ENCODE peak calls at places on chromosomes 3 and 15, in six cellular contexts. One of them, this sample, is unnamed. For H3K9me3, the result is how much of the 10 kb centered on the place peaks cover.

GRCh38 chr3:53149006-53149690 is 11.9 kb upstream of the PRKCD start:
- DNase-seq in lower lobe of right lung: peak
- DNase-seq in thoracic aorta: no peak
- DNase-seq in spleen: no peak
- DNase-seq in cardiac muscle cell: no peak
- DNase-seq in CD8-positive, alpha-beta memory T cell: no peak
- DNase-seq in this sample: no peak

GRCh38 chr3:54822206-54822605 is 105.7 kb downstream of the LRTM1 start:
- DNase-seq in lower lobe of right lung: no peak
- DNase-seq in thoracic aorta: no peak
- DNase-seq in spleen: no peak
- DNase-seq in cardiac muscle cell: peak
- DNase-seq in CD8-positive, alpha-beta memory T cell: no peak
- DNase-seq in this sample: no peak

GRCh38 chr3:119240101-119240581 is 537 bp downstream of the B4GALT4 start:
- DNase-seq in lower lobe of right lung: no peak
- DNase-seq in thoracic aorta: no peak
- DNase-seq in spleen: no peak
- DNase-seq in cardiac muscle cell: peak
- DNase-seq in CD8-positive, alpha-beta memory T cell: no peak
- DNase-seq in this sample: no peak

GRCh38 chr3:129305592-129306091 is 27.0 kb downstream of the HMCES start:
- DNase-seq in lower lobe of right lung: peak
- DNase-seq in thoracic aorta: peak
- DNase-seq in spleen: peak
- DNase-seq in cardiac muscle cell: peak
- DNase-seq in CD8-positive, alpha-beta memory T cell: no peak
- DNase-seq in this sample: no peak

GRCh38 chr3:196207159-196207832 is 3.9 kb downstream of the ZDHHC19 start:
- DNase-seq in lower lobe of right lung: peak
- DNase-seq in thoracic aorta: no peak
- DNase-seq in spleen: peak
- DNase-seq in cardiac muscle cell: no peak
- DNase-seq in CD8-positive, alpha-beta memory T cell: no peak
- DNase-seq in this sample: no peak

GRCh38 chr3:39154323-39155021 is 1.1 kb upstream of the CSRNP1 start:
- DNase-seq in lower lobe of right lung: no peak
- DNase-seq in thoracic aorta: no peak
- DNase-seq in spleen: peak
- DNase-seq in cardiac muscle cell: no peak
- DNase-seq in CD8-positive, alpha-beta memory T cell: no peak
- DNase-seq in this sample: peak

GRCh38 chr3:122628567-122628966 is 51.1 kb downstream of the PARP15 start:
- DNase-seq in lower lobe of right lung: no peak
- DNase-seq in thoracic aorta: no peak
- DNase-seq in spleen: no peak
- DNase-seq in cardiac muscle cell: no peak
- DNase-seq in CD8-positive, alpha-beta memory T cell: no peak
- DNase-seq in this sample: no peak

GRCh38 chr3:150348500-150348899 is 59.6 kb upstream of the TSC22D2 start:
- DNase-seq in lower lobe of right lung: no peak
- DNase-seq in thoracic aorta: no peak
- DNase-seq in spleen: no peak
- DNase-seq in cardiac muscle cell: peak
- DNase-seq in CD8-positive, alpha-beta memory T cell: no peak
- DNase-seq in this sample: peak

GRCh38 chr15:80550910-80551265 is 144.2 kb upstream of the ABHD17C start:
- DNase-seq in lower lobe of right lung: no peak
- DNase-seq in thoracic aorta: no peak
- DNase-seq in spleen: no peak
- DNase-seq in cardiac muscle cell: peak
- DNase-seq in CD8-positive, alpha-beta memory T cell: no peak
- DNase-seq in this sample: no peak

GRCh38 chr3:155292133-155292532 is 1.4 kb downstream of the STRIT1 start:
- DNase-seq in lower lobe of right lung: no peak
- DNase-seq in thoracic aorta: no peak
- DNase-seq in spleen: no peak
- DNase-seq in cardiac muscle cell: peak
- DNase-seq in CD8-positive, alpha-beta memory T cell: no peak
- DNase-seq in this sample: no peak

GRCh38 chr3:46710671-46711295 is 6.9 kb downstream of the PRSS50 start:
- DNase-seq in lower lobe of right lung: peak
- DNase-seq in thoracic aorta: no peak
- DNase-seq in spleen: no peak
- DNase-seq in cardiac muscle cell: no peak
- DNase-seq in CD8-positive, alpha-beta memory T cell: no peak
- DNase-seq in this sample: peak

GRCh38 chr3:169091196-169091595 is 572.3 kb downstream of the MECOM start:
- DNase-seq in lower lobe of right lung: no peak
- DNase-seq in thoracic aorta: no peak
- DNase-seq in spleen: no peak
- DNase-seq in cardiac muscle cell: peak
- DNase-seq in CD8-positive, alpha-beta memory T cell: no peak
- DNase-seq in this sample: no peak

GRCh38 chr15:79431636-79432344 is at the start of gene MINAR1:
- DNase-seq in lower lobe of right lung: no peak
- DNase-seq in thoracic aorta: no peak
- DNase-seq in spleen: no peak
- DNase-seq in cardiac muscle cell: peak
- DNase-seq in CD8-positive, alpha-beta memory T cell: no peak
- DNase-seq in this sample: no peak

GRCh38 chr3:187183210-187183862 is 13.9 kb upstream of the RTP1 start:
- DNase-seq in lower lobe of right lung: no peak
- DNase-seq in thoracic aorta: no peak
- DNase-seq in spleen: no peak
- DNase-seq in cardiac muscle cell: no peak
- DNase-seq in CD8-positive, alpha-beta memory T cell: no peak
- DNase-seq in this sample: no peak

GRCh38 chr15:43071451-43071850 is 34.4 kb downstream of the UBR1 start:
- DNase-seq in lower lobe of right lung: no peak
- DNase-seq in thoracic aorta: no peak
- DNase-seq in spleen: no peak
- DNase-seq in cardiac muscle cell: no peak
- DNase-seq in CD8-positive, alpha-beta memory T cell: no peak
- DNase-seq in this sample: no peak

GRCh38 chr15:29792426-29793159 is 29.7 kb downstream of the TJP1 start:
- DNase-seq in lower lobe of right lung: no peak
- DNase-seq in thoracic aorta: no peak
- DNase-seq in spleen: no peak
- DNase-seq in cardiac muscle cell: peak
- DNase-seq in CD8-positive, alpha-beta memory T cell: no peak
- DNase-seq in this sample: no peak

GRCh38 chr3:53092942-53093341 is 37.3 kb downstream of the RFT1 start:
- DNase-seq in lower lobe of right lung: no peak
- DNase-seq in thoracic aorta: no peak
- DNase-seq in spleen: peak
- DNase-seq in cardiac muscle cell: peak
- DNase-seq in CD8-positive, alpha-beta memory T cell: no peak
- DNase-seq in this sample: no peak

GRCh38 chr15:101162701-101163483 is 89.0 kb downstream of the CHSY1 start:
- DNase-seq in lower lobe of right lung: peak
- DNase-seq in thoracic aorta: no peak
- DNase-seq in spleen: peak
- DNase-seq in cardiac muscle cell: peak
- DNase-seq in CD8-positive, alpha-beta memory T cell: no peak
- DNase-seq in this sample: no peak

GRCh38 chr3:125055165-125055912 is 458 bp downstream of the HEG1 start:
- DNase-seq in lower lobe of right lung: no peak
- DNase-seq in thoracic aorta: no peak
- DNase-seq in spleen: peak
- DNase-seq in cardiac muscle cell: peak
- DNase-seq in CD8-positive, alpha-beta memory T cell: peak
- DNase-seq in this sample: no peak

GRCh38 chr3:148230473-148230872 is 467.2 kb upstream of the AGTR1 start:
- DNase-seq in lower lobe of right lung: no peak
- DNase-seq in thoracic aorta: no peak
- DNase-seq in spleen: no peak
- DNase-seq in cardiac muscle cell: no peak
- DNase-seq in CD8-positive, alpha-beta memory T cell: no peak
- DNase-seq in this sample: no peak

GRCh38 chr3:44058022-44058867 is 183.4 kb upstream of the TOPAZ1 start:
- DNase-seq in lower lobe of right lung: no peak
- DNase-seq in thoracic aorta: no peak
- DNase-seq in spleen: peak
- DNase-seq in cardiac muscle cell: peak
- DNase-seq in CD8-positive, alpha-beta memory T cell: no peak
- DNase-seq in this sample: no peak

GRCh38 chr3:5298453-5298852 is 110.9 kb downstream of the EDEM1 start:
- DNase-seq in lower lobe of right lung: no peak
- DNase-seq in thoracic aorta: no peak
- DNase-seq in spleen: no peak
- DNase-seq in cardiac muscle cell: no peak
- DNase-seq in CD8-positive, alpha-beta memory T cell: no peak
- DNase-seq in this sample: no peak

GRCh38 chr3:38603731-38604131 is 45.8 kb downstream of the SCN5A start:
- DNase-seq in lower lobe of right lung: peak
- DNase-seq in thoracic aorta: no peak
- DNase-seq in spleen: peak
- DNase-seq in cardiac muscle cell: no peak
- DNase-seq in CD8-positive, alpha-beta memory T cell: no peak
- DNase-seq in this sample: peak

GRCh38 chr3:164040991-164041390 is 1037.3 kb downstream of the SI start:
- DNase-seq in lower lobe of right lung: no peak
- DNase-seq in thoracic aorta: no peak
- DNase-seq in spleen: no peak
- DNase-seq in cardiac muscle cell: no peak
- DNase-seq in CD8-positive, alpha-beta memory T cell: no peak
- DNase-seq in this sample: no peak

GRCh38 chr15:57424628-57425405 is 48.5 kb downstream of the CGNL1 start:
- DNase-seq in lower lobe of right lung: no peak
- DNase-seq in thoracic aorta: no peak
- DNase-seq in spleen: no peak
- DNase-seq in cardiac muscle cell: no peak
- DNase-seq in CD8-positive, alpha-beta memory T cell: no peak
- DNase-seq in this sample: no peak

GRCh38 chr15:51726302-51727073 is 11.0 kb downstream of the LYSMD2 start:
- DNase-seq in lower lobe of right lung: no peak
- DNase-seq in thoracic aorta: no peak
- DNase-seq in spleen: no peak
- DNase-seq in cardiac muscle cell: peak
- DNase-seq in CD8-positive, alpha-beta memory T cell: no peak
- DNase-seq in this sample: no peak

GRCh38 chr3:4582634-4583033 is 89.5 kb downstream of the ITPR1 start:
- DNase-seq in lower lobe of right lung: no peak
- DNase-seq in thoracic aorta: no peak
- DNase-seq in spleen: no peak
- DNase-seq in cardiac muscle cell: peak
- DNase-seq in CD8-positive, alpha-beta memory T cell: no peak
- DNase-seq in this sample: no peak

GRCh38 chr15:66748320-66748779 is 46.3 kb downstream of the SMAD6 start:
- DNase-seq in lower lobe of right lung: no peak
- DNase-seq in thoracic aorta: no peak
- DNase-seq in spleen: no peak
- DNase-seq in cardiac muscle cell: peak
- DNase-seq in CD8-positive, alpha-beta memory T cell: no peak
- DNase-seq in this sample: no peak

GRCh38 chr3:150681037-150681436 is 22.7 kb downstream of the ERICH6 start:
- DNase-seq in lower lobe of right lung: no peak
- DNase-seq in thoracic aorta: no peak
- DNase-seq in spleen: no peak
- DNase-seq in cardiac muscle cell: no peak
- DNase-seq in CD8-positive, alpha-beta memory T cell: no peak
- DNase-seq in this sample: no peak

GRCh38 chr3:153614563-153614962 is 452.5 kb downstream of the RAP2B start:
- DNase-seq in lower lobe of right lung: no peak
- DNase-seq in thoracic aorta: no peak
- DNase-seq in spleen: no peak
- DNase-seq in cardiac muscle cell: peak
- DNase-seq in CD8-positive, alpha-beta memory T cell: no peak
- DNase-seq in this sample: no peak

GRCh38 chr15:42605281-42605744 is 29.9 kb downstream of the STARD9 start:
- DNase-seq in lower lobe of right lung: no peak
- DNase-seq in thoracic aorta: no peak
- DNase-seq in spleen: no peak
- DNase-seq in cardiac muscle cell: peak
- DNase-seq in CD8-positive, alpha-beta memory T cell: no peak
- DNase-seq in this sample: no peak

GRCh38 chr3:105827959-105828358 is 40.9 kb downstream of the CBLB start:
- DNase-seq in lower lobe of right lung: no peak
- DNase-seq in thoracic aorta: no peak
- DNase-seq in spleen: no peak
- DNase-seq in cardiac muscle cell: peak
- DNase-seq in CD8-positive, alpha-beta memory T cell: no peak
- DNase-seq in this sample: no peak

GRCh38 chr3:63400259-63400860 is 122.3 kb downstream of the SYNPR start:
- DNase-seq in lower lobe of right lung: no peak
- DNase-seq in thoracic aorta: no peak
- DNase-seq in spleen: no peak
- DNase-seq in cardiac muscle cell: peak
- DNase-seq in CD8-positive, alpha-beta memory T cell: no peak
- DNase-seq in this sample: no peak

GRCh38 chr3:182382112-182382857 is 411.0 kb upstream of the ATP11B start:
- DNase-seq in lower lobe of right lung: no peak
- DNase-seq in thoracic aorta: no peak
- DNase-seq in spleen: no peak
- DNase-seq in cardiac muscle cell: no peak
- DNase-seq in CD8-positive, alpha-beta memory T cell: no peak
- DNase-seq in this sample: no peak

GRCh38 chr3:10627884-10628572 is 122.6 kb upstream of the ATP2B2 start:
- DNase-seq in lower lobe of right lung: no peak
- DNase-seq in thoracic aorta: no peak
- DNase-seq in spleen: no peak
- DNase-seq in cardiac muscle cell: no peak
- DNase-seq in CD8-positive, alpha-beta memory T cell: no peak
- DNase-seq in this sample: no peak

GRCh38 chr3:157274644-157275137 is 114.7 kb upstream of the CCNL1 start:
- DNase-seq in lower lobe of right lung: no peak
- DNase-seq in thoracic aorta: no peak
- DNase-seq in spleen: no peak
- DNase-seq in cardiac muscle cell: no peak
- DNase-seq in CD8-positive, alpha-beta memory T cell: no peak
- DNase-seq in this sample: no peak
- H3K27ac ChIP-seq in lower lobe of right lung: no peak
- H3K27ac ChIP-seq in thoracic aorta: no peak
- H3K27ac ChIP-seq in spleen: no peak
- H3K27ac ChIP-seq in cardiac muscle cell: no peak
- H3K27ac ChIP-seq in CD8-positive, alpha-beta memory T cell: no peak
- H3K27ac ChIP-seq in this sample: no peak

GRCh38 chr15:99634576-99634975 is 68.8 kb downstream of the MEF2A start:
- DNase-seq in lower lobe of right lung: no peak
- DNase-seq in thoracic aorta: no peak
- DNase-seq in spleen: no peak
- DNase-seq in cardiac muscle cell: no peak
- DNase-seq in CD8-positive, alpha-beta memory T cell: no peak
- DNase-seq in this sample: no peak
- H3K9me3 ChIP-seq in lower lobe of right lung: under half
- H3K9me3 ChIP-seq in thoracic aorta: under half
- H3K9me3 ChIP-seq in spleen: under half
- H3K9me3 ChIP-seq in cardiac muscle cell: under half
- H3K9me3 ChIP-seq in CD8-positive, alpha-beta memory T cell: under half
- H3K9me3 ChIP-seq in this sample: under half

GRCh38 chr3:30628188-30628930 is 22.0 kb downstream of the TGFBR2 start:
- DNase-seq in lower lobe of right lung: no peak
- DNase-seq in thoracic aorta: no peak
- DNase-seq in spleen: no peak
- DNase-seq in cardiac muscle cell: no peak
- DNase-seq in CD8-positive, alpha-beta memory T cell: no peak
- DNase-seq in this sample: no peak
- H3K27ac ChIP-seq in lower lobe of right lung: peak
- H3K27ac ChIP-seq in thoracic aorta: no peak
- H3K27ac ChIP-seq in spleen: peak
- H3K27ac ChIP-seq in cardiac muscle cell: peak
- H3K27ac ChIP-seq in CD8-positive, alpha-beta memory T cell: no peak
- H3K27ac ChIP-seq in this sample: peak

GRCh38 chr3:32881624-32882023 is 63.8 kb downstream of the TRIM71 start:
- DNase-seq in lower lobe of right lung: no peak
- DNase-seq in thoracic aorta: no peak
- DNase-seq in spleen: no peak
- DNase-seq in cardiac muscle cell: no peak
- DNase-seq in CD8-positive, alpha-beta memory T cell: no peak
- DNase-seq in this sample: no peak
- H3K9me3 ChIP-seq in lower lobe of right lung: under half
- H3K9me3 ChIP-seq in thoracic aorta: under half
- H3K9me3 ChIP-seq in spleen: under half
- H3K9me3 ChIP-seq in cardiac muscle cell: under half
- H3K9me3 ChIP-seq in CD8-positive, alpha-beta memory T cell: under half
- H3K9me3 ChIP-seq in this sample: under half